ENCODE peak calls at places on chromosomes 13 and 19, in four cellular contexts. J, Z, A and X are unnamed samples.

GRCh38 chr13:99255241-99255640 is 2.9 kb downstream of the GPR18 start:
- DNase-seq in J (no peak), Z (no peak), A (no peak), X (no peak)

GRCh38 chr19:1172353-1173159 is 1.5 kb downstream of the SBNO2 start:
- DNase-seq in J (no peak), Z (no peak), A (peak; percentile 50), X (peak; percentile 98)

GRCh38 chr13:41352935-41353801 is 42.1 kb downstream of the NAA16 start:
- DNase-seq in J (peak; percentile 35), Z (no peak), A (peak; percentile 15), X (no peak)

GRCh38 chr19:31337007-31337914 is 12.0 kb downstream of the TSHZ3 start:
- DNase-seq in J (no peak), Z (no peak), A (no peak), X (no peak)

GRCh38 chr19:55552620-55553019 is 7.3 kb upstream of the SBK3 start:
- DNase-seq in J (no peak), Z (no peak), A (peak; percentile 95), X (peak; percentile 93)

GRCh38 chr19:18939922-18940775 is 868 bp downstream of the HOMER3 start:
- DNase-seq in J (no peak), Z (peak; percentile 47), A (peak; percentile 26), X (peak; percentile 99)

GRCh38 chr19:16615788-16616187 is 12.2 kb downstream of the MED26 start:
- DNase-seq in J (peak; percentile 72), Z (no peak), A (no peak), X (peak; percentile 44)

GRCh38 chr19:38165335-38165734 is 58.7 kb downstream of the DPF1 start:
- DNase-seq in J (no peak), Z (no peak), A (no peak), X (no peak)

GRCh38 chr19:35736913-35737886 is 5.1 kb downstream of the IGFLR1 start:
- DNase-seq in J (no peak), Z (no peak), A (no peak), X (peak; percentile 85)

GRCh38 chr19:29645911-29646310 is 19.4 kb upstream of the PLEKHF1 start:
- DNase-seq in J (no peak), Z (no peak), A (peak; percentile 61), X (no peak)
- H2AFZ ChIP-seq in J (peak overlapping the region; percentile 85), Z (peak overlapping the region; percentile 78), A (peak overlapping the region; percentile 37), X (no peak overlapping the region)

DNA sequence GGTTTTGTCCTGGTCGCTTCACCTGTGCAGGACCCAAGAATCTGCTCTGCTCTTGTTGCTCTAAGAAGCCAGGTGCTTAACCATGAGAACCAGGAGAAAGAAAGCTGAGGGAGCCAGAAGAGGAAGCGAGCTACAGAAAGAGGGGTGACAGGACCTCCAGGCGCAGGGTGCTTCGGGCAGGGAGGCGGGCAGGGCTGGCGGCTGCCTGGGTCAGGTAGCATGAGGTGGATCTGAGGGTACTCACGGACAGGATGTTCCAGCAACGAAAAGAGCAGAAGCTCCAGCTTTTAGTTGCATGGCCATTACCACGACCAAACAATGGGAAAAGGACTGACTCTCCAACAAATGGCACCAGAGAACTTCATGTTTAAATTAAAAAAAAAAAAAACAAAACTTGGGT is 59.9 kb downstream of the ZNF724 start:
- DNase-seq in J (no peak), Z (no peak), A (no peak), X (no peak)
- H2AFZ ChIP-seq in J (no peak overlapping the region), Z (no peak overlapping the region), A (no peak overlapping the region), X (no peak overlapping the region)

GRCh38 chr13:81304121-81304659 is 963.3 kb upstream of the SPRY2 start:
- DNase-seq in J (no peak), Z (no peak), A (no peak), X (no peak)

GRCh38 chr13:81305928-81306327 is 965.0 kb upstream of the SPRY2 start:
- DNase-seq in J (no peak), Z (no peak), A (no peak), X (no peak)

GRCh38 chr13:81302677-81303076 is 961.8 kb upstream of the SPRY2 start:
- DNase-seq in J (no peak), Z (no peak), A (no peak), X (no peak)

GRCh38 chr13:81302125-81302524 is 961.2 kb upstream of the SPRY2 start:
- DNase-seq in J (no peak), Z (no peak), A (no peak), X (no peak)
- H2AFZ ChIP-seq in J (no peak overlapping the region), Z (no peak overlapping the region), A (no peak overlapping the region), X (no peak overlapping the region)

GRCh38 chr19:41876847-41877489 is at the start of gene CD79A:
- DNase-seq in J (no peak), Z (no peak), A (no peak), X (no peak)

GRCh38 chr19:41877916-41878905 is 1.1 kb downstream of the CD79A start:
- DNase-seq in J (no peak), Z (no peak), A (no peak), X (peak; percentile 65)

GRCh38 chr19:41879080-41879479 is 2.0 kb downstream of the CD79A start:
- DNase-seq in J (no peak), Z (no peak), A (no peak), X (no peak)

GRCh38 chr19:41879670-41880328 is 2.7 kb downstream of the CD79A start:
- DNase-seq in J (no peak), Z (no peak), A (no peak), X (peak; percentile 32)

GRCh38 chr19:41877490-41877876 is 404 bp downstream of the CD79A start:
- DNase-seq in J (no peak), Z (no peak), A (no peak), X (no peak)
- H2AFZ ChIP-seq in J (peak overlapping the region; percentile 86), Z (no peak overlapping the region), A (no peak overlapping the region), X (no peak overlapping the region)

GRCh38 chr19:50790365-50790825 is at the start of gene ACP4:
- DNase-seq in J (no peak), Z (no peak), A (no peak), X (peak; percentile 75)

GRCh38 chr19:50790898-50791562 is 815 bp downstream of the ACP4 start:
- DNase-seq in J (no peak), Z (no peak), A (no peak), X (peak; percentile 61)

GRCh38 chr19:50792852-50793250 is 2.6 kb downstream of the ACP4 start:
- DNase-seq in J (no peak), Z (no peak), A (no peak), X (peak; percentile 66)

GRCh38 chr19:50792246-50792851 is 2.1 kb downstream of the ACP4 start:
- DNase-seq in J (no peak), Z (no peak), A (no peak), X (peak; percentile 59)

GRCh38 chr19:50791594-50792245 is 1.5 kb downstream of the ACP4 start:
- DNase-seq in J (no peak), Z (no peak), A (no peak), X (peak; percentile 88)
- H2AFZ ChIP-seq in J (no peak overlapping the region), Z (no peak overlapping the region), A (no peak overlapping the region), X (no peak overlapping the region)